ENCODE peak calls at places on chromosomes 3 and 15, in six cellular contexts. A, G, Z, E, I and H are unnamed samples.

GRCh38 chr3:54877675-54878544 is 49.9 kb downstream of the LRTM1 start:
- DNase-seq in A (peak), G (no peak), Z (no peak), E (no peak), I (no peak), H (peak)

GRCh38 chr15:51314391-51315337 is 23.7 kb downstream of the CYP19A1 start:
- DNase-seq in A (peak), G (no peak), Z (no peak), E (no peak), I (no peak), H (no peak)

GRCh38 chr15:99073008-99073714 is 31.7 kb upstream of the SYNM start:
- DNase-seq in A (no peak), G (no peak), Z (no peak), E (peak), I (no peak), H (peak)

GRCh38 chr3:120567370-120568197 is 28.6 kb upstream of the NDUFB4 start:
- DNase-seq in A (peak), G (no peak), Z (no peak), E (peak), I (no peak), H (peak)

GRCh38 chr15:45253330-45253729 is 1.3 kb downstream of the SLC28A2 start:
- DNase-seq in A (peak), G (no peak), Z (peak), E (no peak), I (no peak), H (no peak)

GRCh38 chr15:59294961-59295741 is 77.5 kb downstream of the MYO1E start:
- DNase-seq in A (peak), G (no peak), Z (no peak), E (peak), I (no peak), H (peak)

GRCh38 chr3:171770689-171771620 is 39.3 kb downstream of the PLD1 start:
- DNase-seq in A (peak), G (no peak), Z (peak), E (peak), I (no peak), H (peak)

GRCh38 chr15:49088996-49089395 is 42.8 kb upstream of the SECISBP2L start:
- DNase-seq in A (no peak), G (no peak), Z (no peak), E (no peak), I (no peak), H (no peak)

GRCh38 chr15:68704496-68705021 is 116.1 kb downstream of the ANP32A start:
- DNase-seq in A (no peak), G (no peak), Z (no peak), E (peak), I (no peak), H (peak)

GRCh38 chr15:45732544-45733130 is 97.8 kb downstream of the SQOR start:
- DNase-seq in A (no peak), G (peak), Z (no peak), E (no peak), I (no peak), H (no peak)

GRCh38 chr3:45864760-45865567 is 21.4 kb upstream of the CCR9 start:
- DNase-seq in A (no peak), G (no peak), Z (no peak), E (no peak), I (no peak), H (no peak)

GRCh38 chr15:62365795-62366442 is 200.8 kb upstream of the C2CD4B start:
- DNase-seq in A (peak), G (no peak), Z (no peak), E (no peak), I (no peak), H (no peak)

GRCh38 chr3:64104691-64105101 is 81.4 kb upstream of the PSMD6 start:
- DNase-seq in A (peak), G (no peak), Z (no peak), E (peak), I (no peak), H (no peak)

GRCh38 chr15:56765252-56765651 is 31.9 kb upstream of the ZNF280D start:
- DNase-seq in A (no peak), G (no peak), Z (no peak), E (peak), I (no peak), H (peak)

GRCh38 chr15:63601727-63602185 is 4.6 kb downstream of the FBXL22 start:
- DNase-seq in A (peak), G (no peak), Z (no peak), E (no peak), I (no peak), H (no peak)

GRCh38 chr3:64627471-64628321 is 60.1 kb downstream of the ADAMTS9 start:
- DNase-seq in A (peak), G (no peak), Z (no peak), E (peak), I (no peak), H (peak)

GRCh38 chr3:31732548-31732947 is 199.8 kb downstream of the STT3B start:
- DNase-seq in A (no peak), G (no peak), Z (no peak), E (no peak), I (no peak), H (no peak)

GRCh38 chr3:52385157-52385556 is 59.7 kb downstream of the SEMA3G start:
- DNase-seq in A (peak), G (peak), Z (peak), E (peak), I (peak), H (peak)

GRCh38 chr3:63966871-63967270 is 54.7 kb upstream of the SCAANT1 start:
- DNase-seq in A (no peak), G (no peak), Z (no peak), E (no peak), I (no peak), H (no peak)

GRCh38 chr3:58441514-58442450 is 8.2 kb upstream of the PDHB start:
- DNase-seq in A (no peak), G (no peak), Z (no peak), E (no peak), I (no peak), H (no peak)
- H3K18ac ChIP-seq in A (no peak), G (no peak), Z (no peak), E (no peak), I (no peak), H (no peak)

GRCh38 chr3:194133661-194134230 is 2.2 kb upstream of the HES1 start:
- DNase-seq in A (peak), G (peak), Z (peak), E (peak), I (no peak), H (peak)

GRCh38 chr3:194132465-194133358 is 3.2 kb upstream of the HES1 start:
- DNase-seq in A (peak), G (no peak), Z (no peak), E (no peak), I (no peak), H (peak)

GRCh38 chr3:194135516-194135805 is 487 bp upstream of the HES1 start:
- DNase-seq in A (peak), G (no peak), Z (no peak), E (no peak), I (no peak), H (no peak)

GRCh38 chr3:194134757-194135515 is 1.0 kb upstream of the HES1 start:
- DNase-seq in A (peak), G (peak), Z (peak), E (peak), I (peak), H (peak)

DNA sequence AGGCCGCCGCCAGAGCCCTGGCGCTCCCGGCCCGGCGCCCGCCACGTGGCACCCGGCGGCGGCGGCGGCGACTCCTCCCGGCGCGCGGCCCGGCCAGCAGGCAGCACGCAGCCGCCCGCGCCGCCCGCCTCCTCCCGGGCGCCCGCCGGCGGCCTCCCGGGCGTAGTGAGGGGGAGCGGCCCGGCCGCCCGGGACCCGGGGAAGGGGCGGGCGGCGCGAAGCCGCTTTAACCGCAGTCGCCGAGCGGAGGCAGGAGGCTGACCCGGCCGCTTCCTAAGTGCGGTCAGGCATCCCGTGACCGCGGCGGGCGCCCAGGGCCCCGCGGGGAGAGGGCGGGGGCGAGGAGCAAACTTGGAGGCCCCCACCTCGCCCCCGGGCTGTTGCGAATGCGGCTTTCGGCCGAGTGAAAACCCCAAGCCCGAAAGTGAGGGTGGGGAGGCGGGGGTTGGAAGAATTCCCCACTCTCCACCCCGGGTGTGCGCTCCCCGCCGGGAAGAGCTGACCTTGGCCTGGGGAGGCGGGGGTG is 1.7 kb upstream of the HES1 start:
- DNase-seq in A (peak), G (peak), Z (no peak), E (no peak), I (no peak), H (peak)
- H2BK120ac ChIP-seq in A (peak), G (no peak), Z (no peak), E (peak), I (no peak), H (peak)

GRCh38 chr3:175340338-175341015 is 481.3 kb downstream of the NAALADL2 start:
- DNase-seq in A (no peak), G (no peak), Z (no peak), E (no peak), I (no peak), H (no peak)
- H2AFZ ChIP-seq in A (no peak), G (no peak), Z (no peak), E (no peak), I (no peak), H (no peak)

GRCh38 chr3:150746791-150747590 is 16.0 kb downstream of the SIAH2 start:
- DNase-seq in A (no peak), G (no peak), Z (no peak), E (no peak), I (no peak), H (peak)
- H3K18ac ChIP-seq in A (peak), G (no peak), Z (no peak), E (no peak), I (no peak), H (no peak)